ENCODE peak calls at places on chromosomes 4 and X, in seven cellular contexts. G is astrocyte, R is NCI-H1092, T is body of pancreas, Z is OCI-LY7, B is AG09309, X is ovary. C is an unnamed sample.

GRCh38 chr4:96164814-96165351 is 325.0 kb downstream of the PDHA2 start:
- DNase-seq in X (no peak), T (no peak), R (no peak), G (peak; percentile 98), B (peak; percentile 55), Z (no peak), C (no peak)

GRCh38 chr4:128600996-128601857 is 208.3 kb upstream of the JADE1 start:
- DNase-seq in R (peak; percentile 84), Z (no peak), B (peak; percentile 85), X (peak; percentile 82), T (peak; percentile 80), G (peak; percentile 96), C (peak; percentile 59)

GRCh38 chr4:40258624-40259023 is 61.8 kb downstream of the RHOH start:
- DNase-seq in Z (no peak), R (no peak), T (no peak), G (no peak), B (no peak), X (no peak), C (no peak)

GRCh38 chr4:32735856-32736590 is 2015.9 kb downstream of the PCDH7 start:
- DNase-seq in R (no peak), G (no peak), T (no peak), B (no peak), X (no peak), Z (no peak), C (no peak)

GRCh38 chr4:23322732-23323131 is 567.1 kb downstream of the PPARGC1A start:
- DNase-seq in G (no peak), X (no peak), T (no peak), Z (no peak), R (no peak), B (no peak), C (no peak)

GRCh38 chr4:77804471-77804870 is 14.7 kb downstream of the CNOT6L start:
- DNase-seq in R (no peak), G (peak; percentile 32), T (no peak), X (no peak), Z (no peak), B (no peak), C (no peak)

GRCh38 chr4:61397174-61397573 is 197.0 kb downstream of the ADGRL3 start:
- DNase-seq in R (no peak), Z (no peak), X (no peak), B (no peak), G (peak; percentile 68), T (no peak), C (no peak)

GRCh38 chr4:5033266-5033945 is 14.1 kb upstream of the CYTL1 start:
- DNase-seq in G (peak; percentile 33), T (no peak), R (no peak), X (no peak), Z (peak; percentile 42), B (no peak), C (no peak)

GRCh38 chrX:45710081-45710801 is 509.6 kb upstream of the DIPK2B start:
- DNase-seq in Z (no peak), T (no peak), G (peak; percentile 99), R (no peak), B (peak; percentile 93), X (no peak), C (no peak)

GRCh38 chr4:93646225-93646930 is 182.2 kb upstream of the ATOH1 start:
- DNase-seq in R (no peak), T (no peak), G (no peak), X (no peak), B (no peak), Z (no peak), C (no peak)

GRCh38 chr4:120749445-120750151 is 172.9 kb downstream of the PRDM5 start:
- DNase-seq in G (no peak), B (no peak), X (no peak), T (no peak), R (peak; percentile 23), Z (peak; percentile 98), C (no peak)

GRCh38 chrX:1465261-1466231 is 12.8 kb upstream of the ASMTL start:
- DNase-seq in R (no peak), T (no peak), B (no peak), G (no peak), X (no peak), Z (no peak), C (no peak)

GRCh38 chr4:5500165-5500564 is 208.2 kb downstream of the EVC2 start:
- DNase-seq in G (no peak), R (no peak), Z (no peak), T (no peak), X (no peak), B (no peak), C (no peak)

C was measured in ELF-1.